ENCODE peak calls at places on chromosomes 2 and 18, in nine cellular contexts. P, H, G, X, W, K, I, S and T are unnamed samples.

GRCh38 chr2:70132244-70133126 is 45.2 kb downstream of the PCBP1 start:
- DNase-seq in W (peak), S (peak), H (peak), G (peak), I (peak), X (peak), P (peak), K (peak), T (peak)

GRCh38 chr18:44637210-44638051 is 43.3 kb upstream of the SETBP1 start:
- DNase-seq in X (no peak), G (no peak), K (peak), H (no peak), S (no peak), W (no peak), I (no peak), P (no peak), T (peak)

GRCh38 chr18:36504928-36505327 is 207.4 kb downstream of the FHOD3 start:
- DNase-seq in G (no peak), P (peak), S (no peak), X (no peak), W (no peak), H (no peak), I (no peak), K (peak), T (no peak)

GRCh38 chr2:86308356-86308755 is 29.1 kb downstream of the REEP1 start:
- DNase-seq in P (no peak), W (no peak), G (no peak), H (no peak), X (no peak), S (no peak), I (no peak), K (no peak), T (no peak)

GRCh38 chr2:196079052-196079451 is 10.4 kb upstream of the DNAH7 start:
- DNase-seq in W (no peak), X (no peak), K (no peak), P (peak), I (no peak), H (no peak), S (no peak), G (no peak), T (peak)

GRCh38 chr18:28425886-28426285 is 249.0 kb upstream of the CDH2 start:
- DNase-seq in H (no peak), X (no peak), W (no peak), K (no peak), S (no peak), G (no peak), P (no peak), I (no peak), T (no peak)

GRCh38 chr2:3586220-3586619 is 8.7 kb upstream of the COLEC11 start:
- DNase-seq in P (no peak), I (no peak), K (no peak), S (no peak), W (no peak), H (no peak), G (no peak), X (no peak), T (no peak)

GRCh38 chr2:230901006-230901405 is 24.0 kb downstream of the GPR55 start:
- DNase-seq in P (no peak), W (no peak), X (no peak), S (no peak), H (no peak), K (no peak), G (no peak), I (no peak), T (no peak)

GRCh38 chr2:99811544-99811943 is 321.7 kb upstream of the REV1 start:
- DNase-seq in W (no peak), S (no peak), H (no peak), X (no peak), G (no peak), P (peak), K (no peak), I (no peak), T (no peak)

GRCh38 chr2:138030459-138030858 is 66.2 kb downstream of the HNMT start:
- DNase-seq in S (no peak), P (peak), W (no peak), G (no peak), H (no peak), I (no peak), X (no peak), K (peak), T (no peak)

GRCh38 chr2:2520396-2520795 is 189.3 kb upstream of the MYT1L start:
- DNase-seq in S (no peak), H (no peak), W (no peak), G (no peak), X (no peak), P (no peak), I (no peak), K (no peak), T (no peak)

GRCh38 chr2:208000701-208001395 is 24.5 kb downstream of the PLEKHM3 start:
- DNase-seq in P (peak), G (no peak), W (no peak), K (peak), S (no peak), X (no peak), I (no peak), H (no peak), T (no peak)

GRCh38 chr2:126843046-126843445 is 55.6 kb upstream of the TEX51 start:
- DNase-seq in S (no peak), W (no peak), X (no peak), P (no peak), K (no peak), G (no peak), H (no peak), I (no peak), T (no peak)

GRCh38 chr2:241858206-241859016 is at the start of gene PDCD1:
- DNase-seq in G (no peak), K (no peak), W (no peak), I (no peak), H (peak), X (peak), P (no peak), S (no peak), T (no peak)

GRCh38 chr2:241860184-241861078 is 1.7 kb upstream of the PDCD1 start:
- DNase-seq in G (no peak), X (peak), H (no peak), P (no peak), S (no peak), I (no peak), W (no peak), K (no peak), T (no peak)

GRCh38 chr2:241859017-241859435 is 332 bp upstream of the PDCD1 start:
- DNase-seq in K (no peak), G (no peak), I (no peak), S (no peak), P (no peak), X (no peak), H (no peak), W (no peak), T (no peak)

GRCh38 chr2:241861264-241861663 is 2.6 kb upstream of the PDCD1 start:
- DNase-seq in X (no peak), P (no peak), H (no peak), G (no peak), I (no peak), K (no peak), S (no peak), W (no peak), T (no peak)

DNA sequence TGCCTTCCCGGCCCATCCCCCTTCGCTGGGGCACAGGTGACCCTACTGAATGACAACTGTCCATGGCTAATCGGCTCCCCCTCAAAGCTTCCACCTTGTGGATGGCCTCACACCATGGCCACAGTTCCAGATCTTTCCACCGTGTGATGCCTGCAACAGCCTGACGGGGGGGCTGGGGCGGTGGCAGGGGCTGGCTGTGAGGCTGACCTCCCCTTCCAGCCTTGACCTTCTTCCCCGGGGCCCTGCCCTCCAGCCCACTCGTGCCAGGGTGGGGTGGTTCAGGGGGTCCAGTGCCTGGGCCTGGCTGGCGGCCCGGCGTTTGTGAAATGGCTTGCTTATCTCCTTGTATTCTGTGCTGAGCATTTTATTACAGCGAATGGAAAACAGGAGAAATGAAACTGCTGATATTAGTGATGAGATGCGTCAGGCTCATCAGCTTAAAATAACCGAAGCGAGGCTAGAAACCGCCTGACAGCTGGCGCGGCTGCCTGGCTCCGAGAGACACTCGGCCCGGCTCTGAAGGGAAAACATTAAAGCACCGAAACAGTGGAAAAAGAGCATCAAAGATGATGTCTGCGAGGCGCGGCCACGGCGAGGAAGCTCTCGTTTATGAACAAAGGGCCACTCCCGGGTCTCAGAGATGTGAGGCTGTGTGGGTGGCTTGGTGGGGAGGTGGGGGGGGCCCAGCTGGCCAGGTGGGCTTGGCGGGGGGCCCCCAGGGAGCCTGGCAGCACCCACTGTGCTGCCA is 916 bp upstream of the PDCD1 start:
- DNase-seq in X (peak), H (no peak), S (peak), K (no peak), P (peak), W (peak), G (no peak), I (no peak), T (no peak)
- TF ChIP-seq CTCF in X (peak), H (no peak), S (no peak), K (no peak), P (peak), W (no peak), G (no peak), I (peak), T (no peak)

GRCh38 chr2:38190542-38191218 is 114.7 kb upstream of the CYP1B1 start:
- DNase-seq in I (no peak), G (peak), W (no peak), X (no peak), K (no peak), S (no peak), H (no peak), P (peak), T (no peak)
- H3K27ac ChIP-seq in I (no peak), G (no peak), W (no peak), X (no peak), K (no peak), S (no peak), H (peak), P (peak), T (no peak)

GRCh38 chr18:75879196-75879595 is 451.7 kb upstream of the SMIM21 start:
- DNase-seq in G (no peak), H (no peak), S (no peak), W (no peak), I (no peak), X (no peak), K (no peak), P (no peak), T (no peak)

GRCh38 chr18:75880913-75881504 is 453.5 kb upstream of the SMIM21 start:
- DNase-seq in I (no peak), K (no peak), S (no peak), P (no peak), H (no peak), W (no peak), G (no peak), X (no peak), T (no peak)

GRCh38 chr18:75880266-75880665 is 452.8 kb upstream of the SMIM21 start:
- DNase-seq in X (no peak), P (no peak), I (no peak), H (no peak), G (no peak), S (no peak), W (no peak), K (no peak), T (no peak)

GRCh38 chr18:75884728-75885127 is 457.2 kb upstream of the SMIM21 start:
- DNase-seq in G (no peak), K (no peak), I (no peak), P (no peak), X (no peak), W (peak), S (no peak), H (no peak), T (no peak)
- TF ChIP-seq CTCF in G (no peak), K (no peak), I (no peak), P (no peak), X (peak), W (peak), S (no peak), H (no peak), T (no peak)

GRCh38 chr2:8456149-8457091 is 225.4 kb upstream of the ID2 start:
- DNase-seq in S (no peak), I (no peak), P (no peak), K (no peak), X (no peak), G (no peak), H (peak), W (no peak), T (no peak)
- H3K27ac ChIP-seq in S (no peak), I (no peak), P (no peak), K (no peak), X (no peak), G (no peak), H (peak), W (no peak), T (no peak)